ENCODE peak calls at places on chromosomes 1 and 21, in five cellular contexts. Q is GM12865, A is tibial nerve, T is naive B cell, I is fibroblast of the aortic adventitia. J is an unnamed sample.

GRCh38 chr1:168550971-168551370 is 7.2 kb upstream of the XCL2 start:
- DNase-seq in T (no peak), A (no peak), Q (no peak), I (peak), J (no peak)

GRCh38 chr21:37071561-37072238 is 1.2 kb downstream of the PIGP start:
- DNase-seq in T (no peak), A (peak), Q (peak), I (peak), J (peak)

GRCh38 chr1:47529520-47530098 is 91.8 kb downstream of the FOXD2 start:
- DNase-seq in Q (no peak), I (no peak), T (no peak), A (no peak), J (no peak)

GRCh38 chr1:230905733-230906132 is 37.4 kb upstream of the C1orf198 start:
- DNase-seq in Q (no peak), I (peak), A (no peak), T (no peak), J (no peak)

GRCh38 chr21:32475162-32475812 is 62.8 kb downstream of the EVA1C start:
- DNase-seq in Q (no peak), A (no peak), I (peak), T (no peak), J (peak)

GRCh38 chr1:119000371-119001180 is 12.4 kb upstream of the TBX15 start:
- DNase-seq in I (no peak), Q (no peak), T (no peak), A (no peak), J (no peak)

GRCh38 chr1:28512058-28512611 is 6.3 kb downstream of the RCC1 start:
- DNase-seq in A (no peak), T (no peak), I (peak), Q (peak), J (no peak)

GRCh38 chr1:145871994-145872411 is 13.1 kb upstream of the PIAS3 start:
- DNase-seq in A (peak), I (peak), Q (peak), T (peak), J (no peak)

GRCh38 chr1:82090104-82090503 is 289.4 kb downstream of the ADGRL2 start:
- DNase-seq in I (peak), T (no peak), Q (no peak), A (no peak), J (no peak)

GRCh38 chr1:54371038-54371935 is 34.9 kb downstream of the SSBP3 start:
- DNase-seq in Q (no peak), T (no peak), I (no peak), A (no peak), J (no peak)

GRCh38 chr1:162551969-162552683 is 9.4 kb upstream of the UAP1 start:
- DNase-seq in I (peak), T (no peak), A (peak), Q (no peak), J (peak)

GRCh38 chr1:62841587-62842169 is 57.7 kb downstream of the ATG4C start:
- DNase-seq in T (peak), Q (peak), A (peak), I (peak), J (peak)

GRCh38 chr1:236421022-236421421 is 26.9 kb downstream of the EDARADD start:
- DNase-seq in I (no peak), T (no peak), Q (no peak), A (no peak), J (no peak)

GRCh38 chr1:94398356-94398755 is 19.8 kb upstream of the ABCD3 start:
- DNase-seq in T (no peak), I (no peak), A (no peak), Q (no peak), J (no peak)

GRCh38 chr1:232944342-232944741 is 6.1 kb upstream of the NTPCR start:
- DNase-seq in T (no peak), A (no peak), I (no peak), Q (no peak), J (no peak)